ENCODE peak calls at places on chromosomes 7 and 10, in four cellular contexts. E is Peyer's patch, B is tibial artery, I is hepatocyte. M is an unnamed sample. For H3K9me3, the result is how much of the 10 kb centered on the place peaks cover.

GRCh38 chr7:30775992-30776391 is 4.8 kb downstream of the MINDY4 start:
- DNase-seq in E (no peak), B (no peak), I (no peak), M (no peak)

GRCh38 chr7:120256719-120257118 is 16.3 kb upstream of the KCND2 start:
- DNase-seq in E (no peak), B (no peak), I (no peak), M (no peak)

GRCh38 chr10:74092372-74092771 is 58.3 kb downstream of the AP3M1 start:
- DNase-seq in E (no peak), B (no peak), I (no peak), M (no peak)

GRCh38 chr10:51007781-51008180 is 66.5 kb upstream of the PRKG1 start:
- DNase-seq in E (no peak), B (no peak), I (no peak), M (no peak)

GRCh38 chr7:38217672-38218071 is 39.6 kb downstream of the STARD3NL start:
- DNase-seq in E (no peak), B (no peak), I (no peak), M (no peak)

GRCh38 chr10:103192089-103192450 is 1.0 kb downstream of the NT5C2 start:
- DNase-seq in E (no peak), B (no peak), I (peak), M (no peak)

GRCh38 chr10:91683976-91684375 is 51.1 kb upstream of the PPP1R3C start:
- DNase-seq in E (no peak), B (no peak), I (no peak), M (no peak)

GRCh38 chr10:3424102-3424803 is 251.7 kb upstream of the PITRM1 start:
- DNase-seq in E (no peak), B (peak), I (no peak), M (no peak)

GRCh38 chr7:6271091-6271658 is 1.2 kb downstream of the CYTH3 start:
- DNase-seq in E (peak), B (peak), I (peak), M (peak)

GRCh38 chr10:31622993-31623392 is 304.0 kb downstream of the ZEB1 start:
- DNase-seq in E (no peak), B (peak), I (no peak), M (no peak)

GRCh38 chr7:103637080-103637479 is 191.1 kb upstream of the SLC26A5 start:
- DNase-seq in E (no peak), B (no peak), I (no peak), M (no peak)

GRCh38 chr7:98810166-98810802 is 59.5 kb downstream of the TMEM130 start:
- DNase-seq in E (no peak), B (peak), I (no peak), M (no peak)

GRCh38 chr10:35640951-35641429 is 1.1 kb downstream of the FZD8 start:
- DNase-seq in E (peak), B (peak), I (peak), M (peak)

GRCh38 chr7:7681191-7681935 is 37.0 kb downstream of the RPA3 start:
- DNase-seq in E (peak), B (peak), I (peak), M (peak)

GRCh38 chr7:12004547-12004946 is 172.5 kb upstream of the THSD7A start:
- DNase-seq in E (no peak), B (no peak), I (no peak), M (no peak)

GRCh38 chr7:4436361-4436899 is 245.7 kb upstream of the FOXK1 start:
- DNase-seq in E (no peak), B (no peak), I (peak), M (no peak)

GRCh38 chr10:122304054-122304579 is 33.0 kb downstream of the BTBD16 start:
- DNase-seq in E (no peak), B (no peak), I (no peak), M (no peak)

GRCh38 chr10:101655581-101655980 is 39.4 kb downstream of the FBXW4 start:
- DNase-seq in E (no peak), B (peak), I (no peak), M (no peak)

GRCh38 chr7:86437951-86438450 is 205.7 kb upstream of the GRM3 start:
- DNase-seq in E (no peak), B (no peak), I (no peak), M (no peak)

GRCh38 chr10:3775671-3776551 is 9.1 kb downstream of the KLF6 start:
- DNase-seq in E (no peak), B (no peak), I (peak), M (no peak)

GRCh38 chr7:16637279-16637795 is 8.2 kb downstream of the ANKMY2 start:
- DNase-seq in E (no peak), B (no peak), I (no peak), M (no peak)

GRCh38 chr10:80694930-80695329 is 157.2 kb downstream of the SH2D4B start:
- DNase-seq in E (no peak), B (no peak), I (no peak), M (no peak)

GRCh38 chr7:44615149-44615611 is 8.8 kb downstream of the OGDH start:
- DNase-seq in E (peak), B (peak), I (peak), M (no peak)

GRCh38 chr7:151426486-151426905 is 13.4 kb downstream of the CRYGN start:
- DNase-seq in E (no peak), B (peak), I (peak), M (peak)

GRCh38 chr10:86963341-86963919 is 4.9 kb upstream of the ADIRF start:
- DNase-seq in E (no peak), B (no peak), I (no peak), M (no peak)

GRCh38 chr7:106071356-106071998 is 40.6 kb downstream of the SYPL1 start:
- DNase-seq in E (peak), B (no peak), I (no peak), M (peak)

GRCh38 chr10:21052072-21052708 is 155.1 kb upstream of the NEBL start:
- DNase-seq in E (no peak), B (no peak), I (no peak), M (no peak)

GRCh38 chr7:90999989-91000979 is 263.9 kb upstream of the FZD1 start:
- DNase-seq in E (no peak), B (no peak), I (no peak), M (no peak)

GRCh38 chr10:12644380-12645144 is 295.2 kb downstream of the CAMK1D start:
- DNase-seq in E (no peak), B (no peak), I (no peak), M (no peak)

GRCh38 chr7:117389871-117390270 is 37.4 kb downstream of the ASZ1 start:
- DNase-seq in E (no peak), B (no peak), I (no peak), M (no peak)

GRCh38 chr10:132107947-132108877 is 42.5 kb downstream of the JAKMIP3 start:
- DNase-seq in E (no peak), B (no peak), I (no peak), M (peak)

GRCh38 chr7:30445770-30446169 is 32.8 kb downstream of the NOD1 start:
- DNase-seq in E (peak), B (peak), I (peak), M (peak)

GRCh38 chr10:42630537-42631134 is 7.7 kb downstream of the ZNF33B start:
- DNase-seq in E (no peak), B (no peak), I (no peak), M (no peak)

GRCh38 chr7:139897422-139898085 is 68.5 kb downstream of the TBXAS1 start:
- DNase-seq in E (no peak), B (no peak), I (no peak), M (no peak)

GRCh38 chr10:78178940-78179339 is 145.3 kb downstream of the RPS24 start:
- DNase-seq in E (no peak), B (no peak), I (no peak), M (peak)

GRCh38 chr10:103539751-103540150 is 46.2 kb downstream of the NEURL1 start:
- DNase-seq in E (no peak), B (no peak), I (no peak), M (no peak)

GRCh38 chr7:47847207-47847606 is 101.1 kb downstream of the PKD1L1 start:
- DNase-seq in E (no peak), B (no peak), I (no peak), M (peak)

GRCh38 chr10:132311338-132311939 is 3.7 kb upstream of the STK32C start:
- DNase-seq in E (no peak), B (no peak), I (peak), M (no peak)

GRCh38 chr10:77004917-77005564 is 632.6 kb downstream of the KCNMA1 start:
- DNase-seq in E (no peak), B (no peak), I (peak), M (peak)

DNA sequence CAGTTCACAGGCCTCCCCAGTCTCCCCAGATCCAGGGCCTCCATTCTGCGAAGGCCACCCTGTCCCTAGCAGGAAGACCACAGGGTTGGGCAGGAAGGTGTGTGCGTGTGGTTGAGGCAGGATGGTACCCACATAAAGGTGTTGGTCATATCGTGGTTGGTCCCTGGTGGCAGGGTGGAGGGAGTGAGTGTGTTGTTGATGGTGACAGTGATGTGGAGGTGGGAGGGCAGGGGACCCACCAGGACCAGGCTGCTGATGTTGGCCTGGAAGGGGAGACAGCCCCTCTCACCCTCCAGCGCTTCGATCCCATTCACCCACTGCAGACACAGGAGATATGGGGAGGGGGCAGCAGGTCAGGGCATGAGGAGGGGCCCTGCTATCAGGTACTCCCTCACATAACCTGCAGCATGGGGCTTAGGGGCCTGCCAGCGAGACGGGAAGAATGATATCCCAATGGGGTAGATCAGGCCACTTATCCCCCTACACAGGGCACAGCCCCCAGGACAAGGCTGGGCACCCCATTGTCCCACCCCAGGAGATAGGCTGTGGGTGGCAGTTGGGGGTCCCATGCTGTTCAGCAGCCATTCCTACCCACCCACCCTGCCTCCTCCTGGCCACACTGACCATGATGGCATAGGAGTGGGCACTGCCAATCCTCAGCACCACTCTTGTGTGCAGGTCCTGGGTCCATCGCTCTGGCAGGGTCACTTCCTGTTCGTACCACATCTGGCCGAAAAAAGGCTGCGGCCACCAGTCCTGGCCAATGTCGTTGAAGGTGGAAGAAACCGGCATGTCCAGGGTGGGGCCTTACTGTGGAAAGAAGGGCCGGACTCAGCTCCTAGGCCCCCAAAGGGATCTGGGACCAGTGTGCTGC is 69.0 kb upstream of the ZNF479 start:
- DNase-seq in E (no peak), B (no peak), I (no peak), M (no peak)
- H3K9me3 ChIP-seq in E (under half), B (under half), I (under half), M (under half)

DNA sequence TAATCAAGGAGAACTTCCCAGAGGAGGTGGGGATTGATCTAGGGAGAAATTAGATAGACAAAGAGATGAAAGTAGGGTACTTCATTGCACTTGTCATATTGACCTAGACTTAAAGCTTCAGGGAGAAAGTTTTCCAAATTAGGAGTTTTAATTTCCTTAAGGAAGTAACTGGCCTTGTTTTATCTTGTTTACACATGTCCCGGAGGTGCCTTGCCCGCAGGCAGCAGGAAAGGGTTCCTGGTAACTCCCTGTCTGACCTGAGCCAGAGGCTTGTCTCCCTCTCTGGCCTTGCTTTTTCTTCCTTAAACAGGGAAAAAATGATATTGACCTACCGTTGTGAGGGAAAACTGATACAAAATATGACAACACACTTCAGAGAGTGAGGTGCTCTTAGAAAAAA is 181.6 kb downstream of the EVX1 start:
- DNase-seq in E (no peak), B (no peak), I (peak), M (no peak)
- H3K4me3 ChIP-seq in E (no peak), B (no peak), I (no peak), M (no peak)

GRCh38 chr10:25555865-25556264 is 378.2 kb upstream of the MYO3A start:
- DNase-seq in E (no peak), B (no peak), I (no peak), M (no peak)
- TF ChIP-seq CTCF in E (no peak), B (no peak), I (no peak), M (no peak)

DNA sequence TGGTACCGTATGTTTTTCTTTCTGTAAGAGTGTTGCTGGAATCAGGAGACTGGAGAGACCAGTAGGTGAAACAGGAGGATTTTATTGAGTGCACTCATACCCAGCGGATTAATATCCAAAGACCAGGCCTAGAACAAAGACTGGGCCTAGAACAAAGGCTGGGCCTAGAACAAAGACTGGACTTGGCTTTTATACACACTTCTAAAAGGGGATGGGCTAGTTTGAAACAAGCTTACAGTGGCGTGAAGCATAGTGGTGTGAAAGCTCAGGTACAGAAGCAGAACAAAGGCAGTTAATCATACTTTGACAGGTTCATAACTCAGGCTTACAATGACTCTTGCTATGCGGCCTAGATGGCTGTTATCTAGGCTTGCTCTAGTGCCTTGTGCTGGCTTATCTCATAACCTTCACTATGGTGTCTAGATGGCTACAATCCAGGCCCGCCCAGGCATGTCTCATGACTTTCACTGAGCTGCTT is 67.7 kb downstream of the TRIM24 start:
- DNase-seq in E (no peak), B (no peak), I (no peak), M (no peak)
- H3K9me3 ChIP-seq in E (under half), B (under half), I (under half), M (under half)

GRCh38 chr7:155449008-155449879 is 8.7 kb upstream of the EN2 start:
- DNase-seq in E (no peak), B (no peak), I (no peak), M (no peak)
- H3K4me3 ChIP-seq in E (no peak), B (no peak), I (no peak), M (no peak)

GRCh38 chr7:2203551-2204300 is 29.0 kb downstream of the MAD1L1 start:
- DNase-seq in E (no peak), B (no peak), I (peak), M (no peak)

GRCh38 chr7:2202361-2202761 is 30.4 kb downstream of the MAD1L1 start:
- DNase-seq in E (no peak), B (peak), I (no peak), M (no peak)

GRCh38 chr7:2201686-2202360 is 30.9 kb downstream of the MAD1L1 start:
- DNase-seq in E (no peak), B (peak), I (no peak), M (no peak)

GRCh38 chr7:2204446-2204845 is 28.3 kb downstream of the MAD1L1 start:
- DNase-seq in E (no peak), B (no peak), I (no peak), M (no peak)

GRCh38 chr7:2202901-2203550 is 29.7 kb downstream of the MAD1L1 start:
- DNase-seq in E (no peak), B (no peak), I (no peak), M (no peak)
- TF ChIP-seq CTCF in E (no peak), B (no peak), I (no peak), M (no peak)

M was measured in lung.